ENCODE peak calls at places on chromosome 11, in five cellular contexts. H, R, P, N and Q are unnamed samples.

GRCh38 chr11:2668876-2669275 is 30.9 kb downstream of the KCNQ1OT1 start:
- DNase-seq in H (no peak), P (no peak), R (no peak), N (peak; percentile 13), Q (no peak)

GRCh38 chr11:36508743-36509142 is 1.3 kb downstream of the TRAF6 start:
- DNase-seq in R (no peak), N (no peak), H (no peak), P (no peak), Q (peak; percentile 18)

GRCh38 chr11:72235351-72236057 is 8.5 kb downstream of the PHOX2A start:
- DNase-seq in H (no peak), R (no peak), N (no peak), P (no peak), Q (no peak)

GRCh38 chr11:125638315-125638714 is 13.4 kb downstream of the CHEK1 start:
- DNase-seq in P (no peak), H (no peak), R (no peak), N (no peak), Q (no peak)

GRCh38 chr11:19694796-19695345 is 17.8 kb upstream of the NAV2 start:
- DNase-seq in N (no peak), R (no peak), P (no peak), H (no peak), Q (no peak)

GRCh38 chr11:130211781-130212401 is 52.3 kb downstream of the ST14 start:
- DNase-seq in H (no peak), P (no peak), R (no peak), N (peak; percentile 20), Q (no peak)

GRCh38 chr11:75254326-75254725 is 13.8 kb downstream of the TPBGL start:
- DNase-seq in N (no peak), R (no peak), P (no peak), H (no peak), Q (no peak)

GRCh38 chr11:2797741-2798361 is 87.7 kb downstream of the CDKN1C start:
- DNase-seq in P (no peak), H (no peak), N (peak; percentile 17), R (no peak), Q (no peak)

GRCh38 chr11:69799582-69799981 is 19.6 kb downstream of the FGF3 start:
- DNase-seq in N (no peak), P (peak; percentile 31), R (no peak), H (peak; percentile 20), Q (peak; percentile 36)